ENCODE peak calls at places on chromosomes 13 and 19, in seven cellular contexts. P, N, C, G, Z, R and F are unnamed samples.

GRCh38 chr13:30618186-30618937 is 642 bp downstream of the USPL1 start:
- DNase-seq in P (peak), N (peak), C (peak), G (peak), Z (no peak), R (no peak), F (no peak)

GRCh38 chr13:59665184-59665583 is 498.5 kb downstream of the DIAPH3 start:
- DNase-seq in P (no peak), N (no peak), C (no peak), G (no peak), Z (no peak), R (no peak), F (no peak)

GRCh38 chr19:35140898-35141626 is 2.0 kb upstream of the FXYD7 start:
- DNase-seq in P (peak), N (peak), C (peak), G (peak), Z (peak), R (peak), F (peak)

GRCh38 chr19:15008308-15008707 is 28.6 kb upstream of the SLC1A6 start:
- DNase-seq in P (no peak), N (no peak), C (no peak), G (no peak), Z (no peak), R (no peak), F (no peak)

GRCh38 chr19:3366104-3366760 is at the start of gene NFIC:
- DNase-seq in P (peak), N (peak), C (peak), G (peak), Z (peak), R (no peak), F (no peak)

GRCh38 chr13:20188649-20189553 is 3.8 kb downstream of the GJB2 start:
- DNase-seq in P (no peak), N (no peak), C (no peak), G (no peak), Z (no peak), R (no peak), F (no peak)

GRCh38 chr19:17981611-17982010 is 14.7 kb downstream of the KCNN1 start:
- DNase-seq in P (no peak), N (no peak), C (no peak), G (no peak), Z (no peak), R (no peak), F (no peak)

GRCh38 chr13:92739306-92739818 is 487.2 kb upstream of the GPC6 start:
- DNase-seq in P (no peak), N (no peak), C (no peak), G (no peak), Z (no peak), R (no peak), F (no peak)

GRCh38 chr13:43567608-43568007 is 219.2 kb downstream of the ENOX1 start:
- DNase-seq in P (no peak), N (no peak), C (no peak), G (peak), Z (no peak), R (no peak), F (no peak)

GRCh38 chr19:52898101-52898500 is 666 bp upstream of the ZNF320 start:
- DNase-seq in P (no peak), N (no peak), C (no peak), G (no peak), Z (no peak), R (no peak), F (no peak)

GRCh38 chr19:35556846-35557538 is 6.5 kb downstream of the ATP4A start:
- DNase-seq in P (no peak), N (no peak), C (no peak), G (no peak), Z (no peak), R (no peak), F (no peak)

GRCh38 chr13:110062077-110062776 is 244.7 kb downstream of the COL4A1 start:
- DNase-seq in P (no peak), N (peak), C (no peak), G (no peak), Z (peak), R (no peak), F (no peak)

GRCh38 chr13:79709526-79709925 is 228.6 kb downstream of the NDFIP2 start:
- DNase-seq in P (no peak), N (no peak), C (no peak), G (no peak), Z (no peak), R (no peak), F (no peak)

GRCh38 chr19:15475169-15475568 is 4.1 kb downstream of the PGLYRP2 start:
- DNase-seq in P (no peak), N (no peak), C (no peak), G (no peak), Z (no peak), R (no peak), F (no peak)

GRCh38 chr13:35723820-35724219 is 247.3 kb upstream of the MAB21L1 start:
- DNase-seq in P (no peak), N (no peak), C (no peak), G (no peak), Z (peak), R (no peak), F (no peak)

GRCh38 chr13:50589139-50589538 is 254.4 kb downstream of the DLEU7 start:
- DNase-seq in P (no peak), N (no peak), C (no peak), G (peak), Z (no peak), R (no peak), F (peak)

GRCh38 chr13:97810152-97810551 is 143.3 kb upstream of the IPO5 start:
- DNase-seq in P (no peak), N (no peak), C (no peak), G (peak), Z (no peak), R (no peak), F (no peak)

GRCh38 chr13:82216165-82216564 is 1666.1 kb downstream of the SLITRK1 start:
- DNase-seq in P (no peak), N (no peak), C (no peak), G (no peak), Z (no peak), R (no peak), F (no peak)

GRCh38 chr13:97659602-97660001 is 225.6 kb downstream of the RAP2A start:
- DNase-seq in P (no peak), N (peak), C (no peak), G (no peak), Z (no peak), R (peak), F (no peak)

GRCh38 chr19:58439576-58440554 is at the start of gene ZNF132:
- DNase-seq in P (peak), N (peak), C (peak), G (peak), Z (peak), R (peak), F (peak)

GRCh38 chr13:93927431-93927830 is 552.1 kb downstream of the DCT start:
- DNase-seq in P (no peak), N (no peak), C (no peak), G (no peak), Z (no peak), R (no peak), F (no peak)

GRCh38 chr13:44854264-44855060 is 134.8 kb downstream of the NUFIP1 start:
- DNase-seq in P (peak), N (peak), C (no peak), G (no peak), Z (peak), R (no peak), F (no peak)

GRCh38 chr13:36912983-36913382 is 7.1 kb downstream of the SMAD9 start:
- DNase-seq in P (no peak), N (no peak), C (no peak), G (no peak), Z (no peak), R (no peak), F (no peak)

GRCh38 chr13:71864094-71864980 is 2.7 kb downstream of the DACH1 start:
- DNase-seq in P (no peak), N (peak), C (no peak), G (no peak), Z (peak), R (no peak), F (no peak)

GRCh38 chr13:94950303-94950702 is 238.0 kb upstream of the SOX21 start:
- DNase-seq in P (no peak), N (no peak), C (no peak), G (no peak), Z (no peak), R (no peak), F (no peak)

GRCh38 chr19:16417660-16418596 is 53.8 kb downstream of the EPS15L1 start:
- DNase-seq in P (no peak), N (peak), C (peak), G (peak), Z (peak), R (peak), F (no peak)

GRCh38 chr19:15733895-15734294 is 3.9 kb upstream of the OR10H3 start:
- DNase-seq in P (no peak), N (no peak), C (no peak), G (no peak), Z (no peak), R (no peak), F (no peak)

DNA sequence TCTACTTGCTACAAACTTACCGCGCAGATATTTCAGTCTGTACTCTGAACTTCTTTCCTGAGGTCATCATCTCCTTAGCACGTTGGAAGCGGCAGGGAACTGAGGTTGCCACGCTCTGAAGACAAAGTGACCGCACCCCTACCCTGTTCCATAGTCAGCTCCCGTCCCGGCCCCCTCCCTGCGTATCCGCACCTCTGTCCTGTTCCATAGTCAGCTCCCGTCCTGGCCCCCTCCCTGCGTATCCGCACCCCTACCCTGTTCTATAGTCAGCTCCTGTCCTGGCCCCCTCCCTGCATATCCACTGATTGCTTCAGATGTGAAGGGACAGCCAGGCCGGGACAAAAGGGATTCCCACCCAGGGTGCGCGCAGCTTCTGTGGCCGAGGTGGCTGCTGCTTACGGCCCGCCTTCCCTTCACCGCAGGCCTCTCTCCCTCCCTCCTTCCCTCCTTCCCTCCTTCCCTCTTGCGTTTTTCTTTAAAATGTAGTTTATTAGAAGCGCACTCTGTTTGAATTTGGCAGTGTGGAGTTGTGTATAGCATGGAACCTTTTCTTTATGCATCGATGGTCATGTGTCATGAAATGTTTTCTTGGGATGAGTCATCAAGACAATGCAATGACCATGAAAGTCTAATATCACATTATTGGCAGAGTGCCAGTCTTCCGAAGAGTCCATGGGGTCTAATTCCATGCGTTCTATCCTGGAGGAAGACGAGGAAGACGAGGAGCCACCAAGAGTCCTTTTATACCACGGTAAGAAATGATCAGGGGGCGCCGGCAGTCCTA is 21.9 kb upstream of the NDUFS7 start:
- DNase-seq in P (no peak), N (no peak), C (no peak), G (no peak), Z (no peak), R (no peak), F (no peak)
- H3K27ac ChIP-seq in P (peak), N (no peak), C (no peak), G (peak), Z (peak), R (peak), F (no peak)

GRCh38 chr19:29526730-29527499 is 1.1 kb downstream of the VSTM2B start:
- DNase-seq in P (no peak), N (no peak), C (peak), G (no peak), Z (no peak), R (peak), F (no peak)
- H3K27ac ChIP-seq in P (no peak), N (no peak), C (no peak), G (no peak), Z (no peak), R (peak), F (no peak)

GRCh38 chr13:57630661-57631606 is 610 bp upstream of the PCDH17 start:
- DNase-seq in P (no peak), N (peak), C (no peak), G (peak), Z (no peak), R (peak), F (no peak)
- H3K27ac ChIP-seq in P (peak), N (peak), C (no peak), G (no peak), Z (peak), R (peak), F (no peak)

DNA sequence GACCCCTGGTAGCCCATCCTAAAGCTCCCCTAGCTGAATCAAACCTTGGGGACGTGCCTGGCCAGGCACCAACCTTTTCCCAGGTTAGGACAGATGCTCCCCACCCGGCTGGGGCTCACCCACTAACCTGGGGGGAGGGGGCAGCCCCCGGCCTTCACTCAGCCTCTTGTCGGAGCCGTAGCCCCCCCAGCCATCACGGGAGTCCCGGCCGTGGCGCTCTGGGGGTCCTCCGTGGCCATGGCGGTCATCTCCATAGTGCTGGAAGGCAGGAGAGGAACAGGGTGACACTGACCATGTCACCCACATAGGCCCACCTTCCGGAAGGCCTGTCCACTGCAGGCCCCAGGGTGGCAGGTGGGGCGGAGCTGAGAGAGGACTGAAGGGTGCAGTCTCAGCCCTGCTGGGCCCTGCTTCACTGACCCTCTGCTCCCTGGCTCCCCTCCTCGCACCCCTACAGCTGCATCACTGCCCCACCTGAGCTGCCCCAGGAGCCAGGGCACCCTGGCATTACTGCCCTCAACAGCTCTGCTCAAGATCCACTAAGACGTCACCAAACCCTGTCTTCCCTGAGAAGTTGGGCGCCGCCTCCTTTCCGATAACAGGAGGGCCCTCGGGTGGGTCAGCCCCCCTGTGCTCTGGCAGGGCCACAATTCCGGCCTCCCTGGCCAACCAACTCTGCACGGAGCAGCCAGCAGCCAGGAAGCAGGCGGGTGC is 22.6 kb upstream of the TINCR start:
- DNase-seq in P (no peak), N (no peak), C (no peak), G (no peak), Z (no peak), R (no peak), F (no peak)
- H3K27ac ChIP-seq in P (no peak), N (no peak), C (no peak), G (no peak), Z (no peak), R (no peak), F (no peak)

GRCh38 chr13:99046851-99047250 is 69.0 kb upstream of the DOCK9 start:
- DNase-seq in P (no peak), N (no peak), C (no peak), G (no peak), Z (no peak), R (no peak), F (no peak)

GRCh38 chr13:99051768-99052455 is 74.0 kb upstream of the DOCK9 start:
- DNase-seq in P (no peak), N (no peak), C (no peak), G (no peak), Z (no peak), R (no peak), F (no peak)

GRCh38 chr13:99055286-99056073 is 77.6 kb upstream of the DOCK9 start:
- DNase-seq in P (no peak), N (no peak), C (no peak), G (no peak), Z (no peak), R (no peak), F (no peak)

GRCh38 chr13:99053636-99054233 is 75.9 kb upstream of the DOCK9 start:
- DNase-seq in P (no peak), N (no peak), C (no peak), G (no peak), Z (no peak), R (no peak), F (no peak)

DNA sequence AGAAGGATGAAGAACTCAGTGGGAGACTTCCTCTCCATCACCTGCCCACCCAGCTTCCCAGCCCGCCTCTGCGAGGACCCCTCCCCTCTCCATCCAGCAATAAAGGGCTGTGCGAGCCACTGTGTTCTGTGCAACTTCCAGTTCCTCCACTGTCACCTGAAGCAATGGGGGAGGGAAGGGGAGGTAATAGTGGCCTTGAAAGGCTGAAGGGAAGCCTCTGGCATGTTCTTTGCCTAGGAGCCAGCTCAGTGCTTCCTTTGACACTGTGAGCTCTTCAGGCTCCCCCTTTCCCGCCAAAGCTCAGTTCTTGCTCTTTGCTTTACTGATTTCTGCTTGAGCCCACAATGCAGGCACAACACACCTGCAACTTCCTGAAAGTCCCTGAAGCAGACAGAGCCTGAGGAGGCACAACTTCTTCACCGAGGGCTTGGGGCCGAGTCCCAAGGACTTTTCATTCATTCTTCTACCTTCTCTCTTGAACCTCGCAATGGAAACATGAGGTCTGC is 73.2 kb upstream of the DOCK9 start:
- DNase-seq in P (no peak), N (no peak), C (no peak), G (no peak), Z (no peak), R (no peak), F (no peak)
- H3K27ac ChIP-seq in P (no peak), N (no peak), C (no peak), G (peak), Z (no peak), R (no peak), F (peak)

GRCh38 chr13:24208314-24208713 is 47.8 kb downstream of the SPATA13 start:
- DNase-seq in P (no peak), N (no peak), C (no peak), G (peak), Z (no peak), R (no peak), F (peak)
- H3K27ac ChIP-seq in P (no peak), N (peak), C (no peak), G (no peak), Z (peak), R (no peak), F (no peak)

DNA sequence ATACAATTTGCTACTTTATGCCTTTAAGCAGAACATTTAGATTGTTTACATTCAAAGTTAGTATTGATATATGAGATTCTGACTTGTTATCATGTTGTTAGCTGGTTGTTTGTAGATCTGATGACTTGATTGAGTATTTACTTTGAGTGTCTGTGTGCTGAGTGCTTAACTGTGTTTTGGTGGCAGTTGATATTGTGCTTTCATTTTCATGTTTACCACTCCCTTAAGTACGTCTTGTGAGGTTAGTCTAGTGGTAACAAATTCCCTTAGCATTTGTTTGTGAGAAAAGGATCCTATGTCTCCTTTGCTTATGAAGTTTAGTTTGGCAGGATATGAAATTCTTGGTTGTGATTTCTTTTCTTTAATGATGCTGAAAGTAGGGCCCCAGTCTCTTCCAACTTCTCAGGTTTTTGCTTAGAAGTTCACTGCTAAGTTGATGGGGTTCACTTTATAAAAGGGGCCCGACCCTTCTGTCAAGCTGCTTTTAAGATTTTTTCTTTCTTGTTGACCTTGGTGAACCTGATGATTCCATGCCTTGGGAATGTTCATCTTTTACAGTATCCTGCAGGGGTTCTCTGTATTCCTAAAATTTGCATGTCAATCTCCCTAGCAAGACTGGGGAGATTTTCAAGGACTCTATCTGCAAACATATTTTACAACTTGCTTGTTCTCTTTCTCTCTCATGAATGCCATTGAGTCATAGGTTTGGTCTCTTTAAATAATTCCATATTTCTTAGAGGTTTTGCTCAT is 1095.4 kb upstream of the PCDH20 start:
- DNase-seq in P (no peak), N (no peak), C (no peak), G (no peak), Z (no peak), R (no peak), F (no peak)
- H3K27ac ChIP-seq in P (no peak), N (no peak), C (no peak), G (no peak), Z (no peak), R (no peak), F (no peak)